ENCODE peak calls at places on chromosomes 16 and 17, in seven cellular contexts. Y, Z, F, E, G, L and X are unnamed samples.

GRCh38 chr17:60526726-60527125 is 684 bp upstream of the APPBP2 start:
- DNase-seq in Y (peak), Z (no peak), F (peak), E (peak), G (peak), L (no peak), X (no peak)

GRCh38 chr17:46044286-46044928 is 45.4 kb downstream of the STH start:
- DNase-seq in Y (peak), Z (peak), F (peak), E (peak), G (peak), L (no peak), X (peak)

GRCh38 chr17:41942626-41943025 is 12.2 kb downstream of the ODAD4 start:
- DNase-seq in Y (no peak), Z (no peak), F (peak), E (no peak), G (no peak), L (no peak), X (no peak)

GRCh38 chr16:6274366-6274765 is 1058.3 kb upstream of the RBFOX1 start:
- DNase-seq in Y (no peak), Z (no peak), F (no peak), E (no peak), G (no peak), L (no peak), X (no peak)

GRCh38 chr17:22310717-22311686 is 618.7 kb downstream of the KCNJ18 start:
- DNase-seq in Y (no peak), Z (no peak), F (no peak), E (peak), G (no peak), L (no peak), X (no peak)

GRCh38 chr17:83050651-83051422 is 28.6 kb upstream of the METRNL start:
- DNase-seq in Y (no peak), Z (peak), F (no peak), E (no peak), G (no peak), L (peak), X (no peak)

GRCh38 chr17:77839324-77840155 is 119.0 kb upstream of the TNRC6C start:
- DNase-seq in Y (no peak), Z (no peak), F (no peak), E (no peak), G (no peak), L (no peak), X (no peak)

GRCh38 chr16:11089504-11090124 is 145.2 kb downstream of the CLEC16A start:
- DNase-seq in Y (peak), Z (no peak), F (no peak), E (no peak), G (peak), L (no peak), X (no peak)

GRCh38 chr17:71926746-71927398 is 193.9 kb upstream of the SOX9 start:
- DNase-seq in Y (no peak), Z (no peak), F (no peak), E (no peak), G (no peak), L (no peak), X (no peak)

GRCh38 chr17:39527220-39527813 is 66.0 kb downstream of the CDK12 start:
- DNase-seq in Y (no peak), Z (no peak), F (peak), E (peak), G (peak), L (no peak), X (no peak)

GRCh38 chr16:11392041-11392581 is 46.9 kb downstream of the RMI2 start:
- DNase-seq in Y (no peak), Z (no peak), F (no peak), E (no peak), G (no peak), L (no peak), X (no peak)

GRCh38 chr16:2520784-2521577 is 810 bp downstream of the AMDHD2 start:
- DNase-seq in Y (no peak), Z (peak), F (peak), E (peak), G (peak), L (no peak), X (no peak)

GRCh38 chr16:13055480-13055879 is 154.1 kb downstream of the SHISA9 start:
- DNase-seq in Y (no peak), Z (no peak), F (no peak), E (no peak), G (no peak), L (no peak), X (no peak)

GRCh38 chr17:60328679-60329078 is 63.3 kb downstream of the USP32 start:
- DNase-seq in Y (no peak), Z (peak), F (no peak), E (no peak), G (no peak), L (no peak), X (no peak)

GRCh38 chr17:1532836-1533602 is 16.6 kb upstream of the INPP5K start:
- DNase-seq in Y (no peak), Z (peak), F (peak), E (peak), G (peak), L (peak), X (no peak)

GRCh38 chr16:46719528-46719927 is 28.6 kb downstream of the MYLK3 start:
- DNase-seq in Y (no peak), Z (no peak), F (no peak), E (no peak), G (no peak), L (no peak), X (no peak)

GRCh38 chr16:87658564-87659225 is 56.4 kb downstream of the JPH3 start:
- DNase-seq in Y (no peak), Z (peak), F (no peak), E (no peak), G (no peak), L (no peak), X (no peak)

GRCh38 chr17:43545383-43545632 is 832 bp downstream of the ETV4 start:
- DNase-seq in Y (peak), Z (no peak), F (peak), E (no peak), G (no peak), L (peak), X (no peak)

GRCh38 chr17:31560836-31561235 is 169.4 kb downstream of the RAB11FIP4 start:
- DNase-seq in Y (no peak), Z (no peak), F (peak), E (peak), G (peak), L (no peak), X (no peak)

GRCh38 chr16:64356267-64356666 is 765.6 kb downstream of the CDH11 start:
- DNase-seq in Y (peak), Z (no peak), F (peak), E (no peak), G (peak), L (no peak), X (no peak)

GRCh38 chr16:68492501-68493411 is 44.4 kb upstream of the SMPD3 start:
- DNase-seq in Y (no peak), Z (no peak), F (no peak), E (no peak), G (no peak), L (no peak), X (no peak)

GRCh38 chr16:51382215-51382614 is 231.1 kb upstream of the SALL1 start:
- DNase-seq in Y (no peak), Z (no peak), F (peak), E (no peak), G (no peak), L (no peak), X (no peak)

GRCh38 chr16:1108299-1109252 is 12.5 kb upstream of the C1QTNF8 start:
- DNase-seq in Y (peak), Z (no peak), F (no peak), E (no peak), G (no peak), L (no peak), X (no peak)

GRCh38 chr17:74935585-74936469 is at the start of gene OTOP3:
- DNase-seq in Y (no peak), Z (no peak), F (no peak), E (no peak), G (no peak), L (no peak), X (no peak)

GRCh38 chr16:2250652-2251280 is 621 bp downstream of the ECI1 start:
- DNase-seq in Y (no peak), Z (no peak), F (peak), E (peak), G (peak), L (no peak), X (peak)

DNA sequence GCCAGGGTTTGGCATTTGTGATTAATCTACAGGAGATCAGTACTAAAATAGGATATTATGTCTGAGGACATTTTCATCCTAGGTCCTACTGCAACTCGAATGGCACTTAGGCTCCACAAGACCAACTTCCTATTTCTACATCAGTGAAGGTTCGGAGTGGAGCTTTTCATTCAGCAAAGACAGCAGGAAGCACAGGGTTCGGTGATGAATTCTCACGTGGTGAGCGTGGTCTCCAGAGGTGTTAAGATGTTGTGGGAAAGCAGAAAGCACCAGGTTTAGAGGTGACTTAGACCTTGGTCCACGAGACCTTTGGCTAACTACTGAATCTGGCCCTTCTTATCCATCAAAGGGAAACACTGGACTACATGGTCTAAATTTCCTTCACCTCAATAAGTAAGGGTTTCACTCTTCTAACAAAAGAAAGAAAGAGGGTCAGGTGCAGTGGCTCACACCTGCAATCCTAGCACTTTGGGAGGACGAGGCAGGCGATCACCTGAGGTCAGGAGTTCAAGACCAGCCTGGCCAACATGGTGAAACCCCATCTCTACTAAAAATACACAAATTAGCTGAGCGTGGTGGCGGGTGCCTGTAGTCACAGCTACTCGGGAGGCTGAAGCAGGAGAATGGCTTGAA is 14.0 kb upstream of the HELZ start:
- DNase-seq in Y (no peak), Z (peak), F (peak), E (no peak), G (no peak), L (no peak), X (no peak)
- H4K8ac ChIP-seq in Y (no peak), Z (no peak), F (no peak), E (no peak), G (no peak), L (no peak), X (no peak)

GRCh38 chr16:14072360-14072759 is 1.2 kb downstream of the MRTFB start:
- DNase-seq in Y (no peak), Z (no peak), F (no peak), E (no peak), G (no peak), L (no peak), X (no peak)
- H2AK5ac ChIP-seq in Y (no peak), Z (no peak), F (no peak), E (no peak), G (no peak), L (no peak), X (no peak)

DNA sequence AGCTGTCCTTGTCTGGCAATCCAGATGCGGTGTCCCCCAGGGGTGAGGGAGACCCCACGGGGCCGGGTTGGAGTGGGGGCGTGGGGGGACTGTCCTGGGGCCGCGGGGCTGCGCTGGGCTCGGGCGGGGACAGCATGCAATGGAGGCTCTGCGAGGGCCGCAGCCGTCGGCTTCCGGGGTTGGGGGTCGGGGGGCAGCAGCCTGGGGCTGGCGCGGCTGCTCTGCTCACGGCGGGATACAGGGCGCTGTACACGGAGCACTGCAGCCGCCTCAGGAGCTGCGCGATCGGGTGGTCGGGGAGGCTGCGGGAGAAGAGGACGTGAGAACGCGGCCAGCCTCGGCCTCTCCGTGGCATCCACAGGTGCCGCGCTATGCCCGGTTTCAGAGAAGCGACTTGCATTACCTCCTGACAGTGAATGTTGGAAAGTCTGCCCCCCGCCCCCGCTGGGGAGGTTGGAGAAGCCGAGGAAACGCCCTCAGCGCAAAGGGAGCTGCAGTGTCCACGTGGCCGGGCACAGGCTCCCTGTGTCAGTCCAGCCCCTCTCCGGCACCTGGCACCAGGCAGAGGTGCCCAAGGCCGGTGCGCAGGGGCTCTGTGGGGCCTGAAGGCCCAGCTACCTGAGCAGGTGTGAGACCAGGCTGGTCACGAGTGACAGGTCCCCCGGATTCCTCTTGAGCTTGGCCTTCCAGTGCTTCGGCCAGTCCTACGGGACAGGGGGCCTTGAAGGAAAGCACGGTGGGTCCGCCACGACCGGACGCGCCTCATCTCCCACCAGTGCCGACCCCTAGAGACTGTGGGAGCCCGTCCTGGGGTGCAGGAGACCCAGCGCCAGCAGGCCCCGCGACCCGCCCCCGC is 9.4 kb upstream of the SPATA2L start:
- DNase-seq in Y (no peak), Z (peak), F (no peak), E (peak), G (no peak), L (no peak), X (no peak)
- H4K8ac ChIP-seq in Y (no peak), Z (no peak), F (no peak), E (no peak), G (no peak), L (no peak), X (no peak)

GRCh38 chr16:85034591-85035433 is 7.2 kb downstream of the KIAA0513 start:
- DNase-seq in Y (no peak), Z (no peak), F (no peak), E (no peak), G (no peak), L (no peak), X (no peak)

GRCh38 chr16:85031451-85031850 is 3.9 kb downstream of the KIAA0513 start:
- DNase-seq in Y (no peak), Z (no peak), F (no peak), E (no peak), G (no peak), L (no peak), X (no peak)

GRCh38 chr16:85036398-85037049 is 8.9 kb downstream of the KIAA0513 start:
- DNase-seq in Y (no peak), Z (no peak), F (no peak), E (no peak), G (peak), L (no peak), X (no peak)

GRCh38 chr16:85029981-85030381 is 2.4 kb downstream of the KIAA0513 start:
- DNase-seq in Y (peak), Z (no peak), F (peak), E (no peak), G (peak), L (no peak), X (no peak)

DNA sequence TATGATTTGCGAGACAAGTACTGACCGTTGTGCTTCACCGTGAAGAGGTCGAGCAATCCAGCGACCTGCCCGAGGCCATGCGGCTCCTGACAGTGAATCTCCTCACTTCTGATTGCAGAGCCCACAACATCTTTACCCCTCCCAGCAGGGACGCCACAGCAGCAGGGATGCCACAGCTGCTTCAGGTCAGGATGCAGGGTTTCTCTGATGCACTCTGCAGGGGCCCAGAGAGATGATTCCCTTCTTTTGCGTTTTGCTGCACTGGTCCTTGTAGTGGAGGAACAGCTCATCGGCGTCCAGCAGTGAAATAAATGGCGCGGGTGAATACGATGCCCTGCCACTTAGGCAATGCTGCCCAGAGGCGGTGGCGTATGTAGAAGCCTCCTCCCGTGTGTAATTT is 5.6 kb downstream of the KIAA0513 start:
- DNase-seq in Y (no peak), Z (peak), F (no peak), E (no peak), G (no peak), L (no peak), X (no peak)
- H2AK5ac ChIP-seq in Y (no peak), Z (no peak), F (no peak), E (no peak), G (no peak), L (no peak), X (no peak)

DNA sequence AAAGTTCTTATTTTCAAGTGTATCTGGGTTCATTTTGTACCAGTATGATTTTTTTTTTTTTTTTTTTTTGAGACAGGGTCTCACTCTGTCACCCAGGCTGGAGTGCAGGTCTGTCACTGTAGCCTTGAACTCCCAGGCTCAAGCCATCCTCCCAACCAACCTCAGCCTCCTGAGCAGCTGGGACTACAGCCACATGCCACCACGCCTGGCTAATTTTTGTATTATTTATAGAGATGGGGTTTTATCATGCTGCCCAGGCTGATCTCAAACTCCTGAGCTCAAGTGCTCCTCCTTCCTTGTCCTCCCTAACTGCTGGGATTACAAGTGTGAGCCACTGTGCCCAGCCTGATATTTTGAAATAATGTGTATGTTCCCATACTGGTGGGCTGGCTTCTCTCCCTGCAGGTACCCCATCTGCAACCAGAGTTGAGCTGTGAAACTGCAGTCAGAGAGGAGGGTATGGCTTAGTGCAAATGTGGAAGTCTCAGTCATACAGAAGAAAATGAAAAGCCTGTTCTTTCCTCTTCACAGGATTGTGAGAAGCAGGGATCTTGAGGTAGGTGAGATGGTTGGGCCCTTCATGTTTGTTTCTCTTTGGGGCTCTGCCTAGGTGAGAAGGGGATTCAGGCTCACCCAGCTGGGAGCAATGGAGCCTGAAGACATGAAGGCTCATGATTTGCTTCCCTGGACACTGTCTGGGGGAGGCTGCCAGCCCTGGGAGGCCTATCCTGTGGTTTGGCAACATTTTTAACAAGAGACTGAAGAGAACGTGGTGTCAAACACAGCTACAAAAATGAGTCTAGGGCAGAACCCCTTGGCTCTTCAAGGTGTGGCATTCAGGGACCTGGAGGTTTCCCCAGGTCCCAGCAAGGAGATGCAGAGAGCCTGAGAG is 41.3 kb upstream of the SIAH1 start:
- DNase-seq in Y (peak), Z (no peak), F (no peak), E (no peak), G (no peak), L (no peak), X (no peak)
- H4K8ac ChIP-seq in Y (no peak), Z (no peak), F (no peak), E (no peak), G (no peak), L (no peak), X (no peak)

GRCh38 chr17:48719642-48720262 is 2.6 kb downstream of the PRAC1 start:
- DNase-seq in Y (no peak), Z (peak), F (peak), E (peak), G (peak), L (peak), X (no peak)
- H2AK5ac ChIP-seq in Y (no peak), Z (no peak), F (no peak), E (peak), G (no peak), L (no peak), X (peak)

DNA sequence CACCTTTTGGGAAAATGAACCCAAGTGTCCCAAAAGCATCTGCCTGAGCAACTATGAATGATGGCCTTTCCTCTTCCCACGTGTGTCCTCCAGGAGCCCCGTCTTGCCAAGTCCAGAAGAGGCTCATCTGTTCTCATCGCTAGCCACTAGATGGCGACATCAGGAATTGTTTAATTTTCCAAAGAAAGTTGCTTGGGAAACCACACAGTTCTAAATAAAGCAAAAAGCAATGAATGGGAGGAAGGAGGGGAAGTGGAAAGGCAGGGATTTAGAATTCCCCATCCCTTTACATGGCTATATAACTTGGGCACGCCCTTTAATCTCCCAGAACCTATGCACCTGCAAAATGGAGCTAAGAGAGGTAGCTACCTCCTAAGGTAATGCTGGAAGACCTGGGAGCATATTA is 9.0 kb upstream of the CDH5 start:
- DNase-seq in Y (peak), Z (peak), F (peak), E (peak), G (peak), L (no peak), X (peak)
- H4K8ac ChIP-seq in Y (no peak), Z (no peak), F (no peak), E (no peak), G (no peak), L (no peak), X (no peak)